ENCODE peak calls at places on chromosomes 5 and 9, in five cellular contexts. V is foreskin keratinocyte, Q is AG10803, S is osteocyte, J is ovary. L is an unnamed sample.

GRCh38 chr9:135566552-135566951 is 5.0 kb downstream of the PAEP start:
- DNase-seq in Q (no peak), J (no peak), S (no peak), V (no peak), L (no peak)

GRCh38 chr5:6705088-6705487 is 8.1 kb upstream of the TENT4A start:
- DNase-seq in S (peak; percentile 51), V (no peak), Q (no peak), J (no peak), L (no peak)

GRCh38 chr9:95771556-95772280 is 103.8 kb upstream of the ERCC6L2 start:
- DNase-seq in S (no peak), Q (peak; percentile 24), J (peak; percentile 66), V (no peak), L (no peak)

GRCh38 chr9:130311774-130312140 is 46.2 kb downstream of the HMCN2 start:
- DNase-seq in V (no peak), Q (no peak), S (no peak), J (no peak), L (no peak)

GRCh38 chr9:122320346-122320995 is 50.4 kb upstream of the PTGS1 start:
- DNase-seq in V (no peak), S (no peak), Q (no peak), J (no peak), L (no peak)

GRCh38 chr5:159156839-159157238 is 52.5 kb downstream of the RNF145 start:
- DNase-seq in V (no peak), S (no peak), J (peak; percentile 15), Q (peak; percentile 73), L (peak; percentile 79)

GRCh38 chr5:172504736-172505402 is 50.5 kb upstream of the SH3PXD2B start:
- DNase-seq in J (peak; percentile 82), V (no peak), S (peak; percentile 70), Q (no peak), L (no peak)

GRCh38 chr9:136211006-136211405 is 6.1 kb upstream of the LHX3 start:
- DNase-seq in V (no peak), J (no peak), Q (no peak), S (no peak), L (no peak)

GRCh38 chr9:137672907-137673791 is 54.3 kb downstream of the EHMT1 start:
- DNase-seq in Q (peak; percentile 78), S (no peak), V (peak; percentile 18), J (peak; percentile 43), L (peak; percentile 56)

GRCh38 chr5:14593326-14594036 is 11.9 kb downstream of the OTULINL start:
- DNase-seq in S (no peak), J (no peak), V (no peak), Q (peak; percentile 26), L (no peak)

GRCh38 chr9:29078063-29078660 is 1504.9 kb upstream of the C9orf72 start:
- DNase-seq in S (no peak), J (no peak), V (peak; percentile 60), Q (no peak), L (peak; percentile 95)

GRCh38 chr5:139402561-139403158 is 1.2 kb downstream of the SPATA24 start:
- DNase-seq in J (no peak), S (no peak), V (no peak), Q (no peak), L (no peak)
- TF ChIP-seq CTCF in J (no peak), S (peak; percentile 40), V (peak; percentile 65), Q (peak; percentile 29), L (peak; percentile 47)

GRCh38 chr9:109779711-109780452 is at the start of gene PALM2AKAP2:
- DNase-seq in S (peak; percentile 90), J (no peak), V (no peak), Q (peak; percentile 73), L (peak; percentile 44)
- TF ChIP-seq CTCF in S (peak; percentile 55), J (no peak), V (peak; percentile 58), Q (peak; percentile 10), L (peak; percentile 21)

DNA sequence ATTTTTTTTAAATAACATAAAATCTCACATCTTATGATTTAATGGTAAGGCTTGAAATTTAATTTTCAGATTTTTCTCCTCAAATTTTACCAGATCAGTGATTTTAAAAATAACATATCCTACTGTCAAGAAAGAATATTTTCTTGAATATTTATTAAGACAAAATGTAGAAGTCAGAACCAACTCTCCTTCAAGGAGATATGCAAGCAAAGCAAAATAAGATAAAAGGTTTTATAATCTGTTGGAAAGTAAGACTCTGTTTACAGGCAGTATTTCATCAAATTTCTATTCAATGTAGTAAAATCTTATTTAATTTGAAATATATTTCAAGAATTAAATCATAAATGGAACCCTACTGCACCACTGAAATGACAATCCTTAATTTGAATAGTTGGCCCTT is 7.3 kb downstream of the AP3B1 start:
- DNase-seq in J (no peak), V (no peak), S (no peak), Q (no peak), L (no peak)
- TF ChIP-seq CTCF in J (no peak), V (no peak), S (no peak), Q (no peak), L (no peak)

GRCh38 chr5:4640793-4641192 is 499.3 kb upstream of the ADAMTS16 start:
- DNase-seq in S (no peak), J (no peak), Q (peak; percentile 9), V (no peak), L (peak; percentile 5)
- TF ChIP-seq CTCF in S (peak; percentile 54), J (no peak), Q (peak; percentile 27), V (peak; percentile 25), L (no peak)

L was measured in bronchial epithelial cell.